ENCODE peak calls at places on chromosome 2, in ten cellular contexts. J is suprapubic skin, X is IMR-90, B is body of pancreas, Y is tibial nerve, A is spleen, O is esophagus squamous epithelium, K is endothelial cell of umbilical vein, W is thyroid gland, D is stomach. V is an unnamed sample.

GRCh38 chr2:222311321-222311977 is 12.7 kb upstream of the PAX3 start:
- DNase-seq in J (no peak), X (no peak), B (no peak), Y (no peak), A (peak; percentile 61), O (no peak), K (no peak), W (no peak), D (no peak), V (no peak)

GRCh38 chr2:208489687-208490086 is 83.1 kb downstream of the PTH2R start:
- DNase-seq in J (no peak), X (no peak), B (no peak), Y (no peak), A (no peak), O (no peak), K (no peak), W (no peak), D (no peak), V (no peak)

GRCh38 chr2:233708942-233709341 is 3.8 kb upstream of the UGT1A5 start:
- DNase-seq in J (no peak), X (no peak), B (no peak), Y (no peak), A (no peak), O (no peak), K (no peak), W (no peak), D (no peak), V (no peak)

GRCh38 chr2:1553671-1554295 is 140.5 kb downstream of the TPO start:
- DNase-seq in J (no peak), X (peak; percentile 88), B (peak; percentile 18), Y (peak; percentile 41), A (peak; percentile 42), O (no peak), K (no peak), W (no peak), D (no peak), V (no peak)

GRCh38 chr2:177826897-177827296 is 245.7 kb downstream of the PDE11A start:
- DNase-seq in J (no peak), X (no peak), B (no peak), Y (no peak), A (no peak), O (no peak), K (no peak), W (no peak), D (no peak), V (no peak)

GRCh38 chr2:7857904-7858303 is 824.0 kb upstream of the ID2 start:
- DNase-seq in J (no peak), X (peak; percentile 75), B (no peak), Y (no peak), A (no peak), O (no peak), K (no peak), W (no peak), D (no peak), V (no peak)

GRCh38 chr2:127218843-127219715 is 1.0 kb downstream of the CYP27C1 start:
- DNase-seq in J (no peak), X (no peak), B (no peak), Y (no peak), A (no peak), O (no peak), K (no peak), W (no peak), D (no peak), V (no peak)

GRCh38 chr2:8169443-8169842 is 512.4 kb upstream of the ID2 start:
- DNase-seq in J (no peak), X (peak; percentile 97), B (no peak), Y (no peak), A (no peak), O (no peak), K (peak; percentile 58), W (no peak), D (no peak), V (no peak)

GRCh38 chr2:73985318-73986084 is 791 bp downstream of the TET3 start:
- DNase-seq in J (no peak), X (no peak), B (peak; percentile 54), Y (peak; percentile 35), A (peak; percentile 91), O (no peak), K (no peak), W (peak; percentile 24), D (peak; percentile 34), V (peak; percentile 22)

GRCh38 chr2:73984922-73985317 is 210 bp downstream of the TET3 start:
- DNase-seq in J (no peak), X (no peak), B (peak; percentile 57), Y (no peak), A (no peak), O (no peak), K (no peak), W (peak; percentile 65), D (peak; percentile 61), V (peak; percentile 47)

GRCh38 chr2:73986085-73986680 is 1.5 kb downstream of the TET3 start:
- DNase-seq in J (no peak), X (no peak), B (no peak), Y (no peak), A (peak; percentile 82), O (no peak), K (no peak), W (no peak), D (peak; percentile 40), V (no peak)

GRCh38 chr2:73983322-73984202 is 1.1 kb upstream of the TET3 start:
- DNase-seq in J (peak; percentile 88), X (no peak), B (peak; percentile 98), Y (no peak), A (peak; percentile 84), O (no peak), K (no peak), W (peak; percentile 99), D (peak; percentile 97), V (peak; percentile 98)

GRCh38 chr2:73984203-73984921 is at the start of gene TET3:
- DNase-seq in J (no peak), X (no peak), B (peak; percentile 62), Y (no peak), A (peak; percentile 95), O (no peak), K (no peak), W (peak; percentile 57), D (peak; percentile 67), V (peak; percentile 59)
- H3K4me3 ChIP-seq in J (peak within 1 kb of the TSS; percentile 74), X (peak within 1 kb of the TSS; percentile 53), B (peak within 1 kb of the TSS; percentile 37), Y (peak within 1 kb of the TSS; percentile 52), A (peak within 1 kb of the TSS; percentile 69), O (peak within 1 kb of the TSS; percentile 89), K (peak within 1 kb of the TSS; percentile 69), W (peak within 1 kb of the TSS; percentile 34), D (peak within 1 kb of the TSS; percentile 65), V (peak within 1 kb of the TSS; percentile 66)

GRCh38 chr2:10477443-10478297 is 29.5 kb upstream of the ODC1 start:
- DNase-seq in J (peak; percentile 53), X (no peak), B (no peak), Y (no peak), A (peak; percentile 48), O (no peak), K (no peak), W (no peak), D (no peak), V (no peak)

GRCh38 chr2:10475221-10475722 is 27.1 kb upstream of the ODC1 start:
- DNase-seq in J (no peak), X (no peak), B (no peak), Y (no peak), A (peak; percentile 54), O (no peak), K (no peak), W (no peak), D (no peak), V (no peak)

GRCh38 chr2:10476723-10477442 is 28.8 kb upstream of the ODC1 start:
- DNase-seq in J (no peak), X (no peak), B (peak; percentile 20), Y (no peak), A (peak; percentile 45), O (no peak), K (no peak), W (no peak), D (no peak), V (no peak)

GRCh38 chr2:10478298-10478625 is 30.1 kb upstream of the ODC1 start:
- DNase-seq in J (no peak), X (no peak), B (no peak), Y (no peak), A (peak; percentile 56), O (no peak), K (no peak), W (no peak), D (no peak), V (no peak)

GRCh38 chr2:10475811-10476660 is 27.9 kb upstream of the ODC1 start:
- DNase-seq in J (no peak), X (no peak), B (no peak), Y (no peak), A (peak; percentile 67), O (no peak), K (no peak), W (no peak), D (no peak), V (no peak)
- TF ChIP-seq POLR2A in J (no peak), X (no peak), B (no peak), Y (no peak), A (no peak), O (no peak), K (no peak), W (no peak), D (no peak), V (no peak)

GRCh38 chr2:55096586-55096985 is 46.3 kb upstream of the RTN4 start:
- DNase-seq in J (no peak), X (no peak), B (no peak), Y (no peak), A (no peak), O (no peak), K (no peak), W (peak; percentile 82), D (no peak), V (no peak)

GRCh38 chr2:55092439-55092838 is 42.2 kb upstream of the RTN4 start:
- DNase-seq in J (no peak), X (no peak), B (no peak), Y (no peak), A (no peak), O (no peak), K (no peak), W (no peak), D (peak; percentile 30), V (no peak)

GRCh38 chr2:55089716-55090115 is 39.5 kb upstream of the RTN4 start:
- DNase-seq in J (no peak), X (no peak), B (no peak), Y (no peak), A (no peak), O (no peak), K (no peak), W (no peak), D (no peak), V (no peak)

GRCh38 chr2:55090702-55091101 is 40.5 kb upstream of the RTN4 start:
- DNase-seq in J (no peak), X (peak; percentile 77), B (no peak), Y (no peak), A (no peak), O (no peak), K (no peak), W (no peak), D (no peak), V (no peak)

GRCh38 chr2:55093381-55093780 is 43.1 kb upstream of the RTN4 start:
- DNase-seq in J (no peak), X (peak; percentile 93), B (no peak), Y (no peak), A (no peak), O (no peak), K (peak; percentile 83), W (no peak), D (no peak), V (no peak)
- H3K4me1 ChIP-seq in J (peaks cover 12% of the 10 kb centered on the region), X (peaks cover 32% of the 10 kb centered on the region), B (peaks cover 16% of the 10 kb centered on the region), Y (no peaks in the 10 kb centered on the region), A (peaks cover 7% of the 10 kb centered on the region), O (peaks cover 7% of the 10 kb centered on the region), K (peaks cover 38% of the 10 kb centered on the region), W (peaks cover 22% of the 10 kb centered on the region), D (peaks cover 20% of the 10 kb centered on the region), V (peaks cover 4% of the 10 kb centered on the region)

DNA sequence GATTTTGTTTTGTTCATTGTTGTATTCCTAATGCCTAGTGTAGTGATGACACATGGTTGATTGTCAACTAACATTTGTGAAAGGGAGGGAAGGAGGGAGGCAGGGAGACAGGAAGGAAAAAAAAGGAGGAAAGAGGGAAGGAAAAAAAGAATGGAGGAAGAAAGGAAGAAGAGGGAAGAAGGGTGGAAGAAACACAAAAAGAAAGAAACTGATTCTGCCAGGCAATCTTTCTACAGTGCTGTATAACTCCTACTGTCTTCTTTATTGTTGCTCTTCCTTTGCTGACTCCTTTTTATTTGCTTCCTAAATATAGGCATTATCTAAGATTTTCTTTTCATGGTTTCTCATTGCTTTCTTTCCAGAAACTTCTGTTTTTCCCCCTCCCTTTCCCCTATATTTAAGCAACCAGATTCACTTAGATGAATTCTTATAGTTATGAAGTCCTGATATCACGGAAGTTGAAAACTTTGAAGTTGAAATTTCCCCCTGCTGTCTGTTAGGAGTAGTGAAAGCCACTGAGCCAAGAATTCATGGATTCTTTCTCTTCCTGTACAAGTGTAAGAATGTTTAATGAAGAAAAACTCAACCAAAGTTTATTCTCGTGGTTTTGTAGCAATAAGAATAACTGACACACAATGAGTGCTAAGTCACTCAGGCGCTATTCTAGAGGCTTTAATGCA is 305.1 kb upstream of the FSHR start:
- DNase-seq in J (no peak), X (no peak), B (no peak), Y (no peak), A (no peak), O (no peak), K (no peak), W (no peak), D (no peak), V (no peak)
- H3K4me3 ChIP-seq in J (no peak overlapping the region), X (no peak overlapping the region), B (no peak overlapping the region), Y (no peak overlapping the region), A (no peak overlapping the region), O (no peak overlapping the region), K (no peak overlapping the region), W (no peak overlapping the region), D (no peak overlapping the region), V (no peak overlapping the region)

V was measured in prostate gland.